ENCODE peak calls at places on chromosomes 12 and 14, in ten cellular contexts. O is BE2C, H is colonic mucosa, W is mammary epithelial cell, A is endodermal cell, B is MM.1S, X is IMR-90, T is stomach, L is heart right ventricle, S is right atrium auricular region. G is an unnamed sample. For H3K27me3, the result is how much of the 10 kb centered on the place peaks cover.

GRCh38 chr12:6376079-6376941 is 947 bp upstream of the SCNN1A start:
- DNase-seq in O (no peak), H (peak), W (peak), A (peak), B (no peak), X (peak), T (peak), L (no peak), S (peak), G (peak)

GRCh38 chr14:52031781-52032180 is 37.1 kb downstream of the NID2 start:
- DNase-seq in O (no peak), H (no peak), W (peak), A (no peak), B (no peak), X (peak), T (no peak), L (peak), S (no peak), G (no peak)

GRCh38 chr12:6067152-6067916 is 57.1 kb downstream of the VWF start:
- DNase-seq in O (peak), H (no peak), W (no peak), A (peak), B (no peak), X (peak), T (peak), L (peak), S (peak), G (no peak)

GRCh38 chr14:76786556-76786955 is 25.3 kb downstream of the VASH1 start:
- DNase-seq in O (no peak), H (no peak), W (no peak), A (no peak), B (no peak), X (no peak), T (no peak), L (no peak), S (no peak), G (no peak)

GRCh38 chr14:37985826-37986470 is 221.8 kb upstream of the SSTR1 start:
- DNase-seq in O (peak), H (peak), W (no peak), A (peak), B (peak), X (peak), T (peak), L (peak), S (no peak), G (peak)

GRCh38 chr12:3129301-3130052 is 52.3 kb downstream of the TSPAN9 start:
- DNase-seq in O (no peak), H (no peak), W (peak), A (no peak), B (peak), X (peak), T (no peak), L (no peak), S (no peak), G (no peak)

GRCh38 chr14:89428556-89429196 is 11.6 kb upstream of the FOXN3 start:
- DNase-seq in O (no peak), H (no peak), W (peak), A (peak), B (no peak), X (peak), T (no peak), L (no peak), S (no peak), G (no peak)

GRCh38 chr14:57009585-57010515 is 199.6 kb upstream of the OTX2 start:
- DNase-seq in O (no peak), H (no peak), W (peak), A (no peak), B (no peak), X (no peak), T (no peak), L (no peak), S (no peak), G (no peak)

GRCh38 chr14:101965145-101965531 is 765 bp downstream of the DYNC1H1 start:
- DNase-seq in O (peak), H (peak), W (peak), A (peak), B (peak), X (peak), T (peak), L (peak), S (peak), G (peak)

GRCh38 chr12:119729871-119730270 is 61.9 kb downstream of the PRKAB1 start:
- DNase-seq in O (no peak), H (no peak), W (no peak), A (no peak), B (no peak), X (no peak), T (no peak), L (no peak), S (no peak), G (no peak)

GRCh38 chr12:2198088-2198501 is 145.3 kb downstream of the CACNA1C start:
- DNase-seq in O (no peak), H (no peak), W (peak), A (peak), B (no peak), X (peak), T (no peak), L (peak), S (no peak), G (no peak)

GRCh38 chr12:118850244-118850825 is 131.0 kb upstream of the SRRM4 start:
- DNase-seq in O (peak), H (no peak), W (no peak), A (peak), B (no peak), X (no peak), T (no peak), L (no peak), S (no peak), G (peak)

GRCh38 chr12:69298947-69299346 is 49.2 kb upstream of the LYZ start:
- DNase-seq in O (no peak), H (no peak), W (peak), A (no peak), B (no peak), X (no peak), T (no peak), L (no peak), S (no peak), G (no peak)

GRCh38 chr14:67265131-67265530 is 23.9 kb downstream of the PALS1 start:
- DNase-seq in O (no peak), H (no peak), W (no peak), A (no peak), B (no peak), X (peak), T (no peak), L (no peak), S (no peak), G (no peak)

GRCh38 chr14:92397140-92397815 is 74.3 kb downstream of the SLC24A4 start:
- DNase-seq in O (no peak), H (no peak), W (peak), A (no peak), B (no peak), X (peak), T (no peak), L (no peak), S (no peak), G (no peak)

GRCh38 chr12:113299619-113300237 is 35.2 kb downstream of the SLC8B1 start:
- DNase-seq in O (peak), H (peak), W (peak), A (peak), B (no peak), X (peak), T (peak), L (peak), S (peak), G (peak)

GRCh38 chr12:53430116-53430515 is 6.5 kb downstream of the AMHR2 start:
- DNase-seq in O (no peak), H (no peak), W (no peak), A (no peak), B (no peak), X (no peak), T (no peak), L (no peak), S (no peak), G (no peak)

GRCh38 chr12:111173391-111174282 is 195.3 kb downstream of the PHETA1 start:
- DNase-seq in O (no peak), H (no peak), W (no peak), A (no peak), B (no peak), X (no peak), T (no peak), L (no peak), S (no peak), G (no peak)
- H3K27me3 ChIP-seq in O (under half), H (under half), W (under half), A (under half), B (under half), X (under half), T (under half), L (under half), S (under half), G (under half)

GRCh38 chr12:127355061-127355820 is 911.7 kb upstream of the TMEM132C start:
- DNase-seq in O (no peak), H (no peak), W (peak), A (peak), B (peak), X (no peak), T (no peak), L (no peak), S (no peak), G (no peak)
- TF ChIP-seq CTCF in O (no peak), H (no peak), W (peak), A (peak), B (peak), X (no peak), T (no peak), L (no peak), S (no peak), G (peak)

GRCh38 chr12:27969901-27970390 is 2.6 kb downstream of the PTHLH start:
- DNase-seq in O (peak), H (peak), W (peak), A (peak), B (peak), X (peak), T (peak), L (peak), S (no peak), G (peak)
- H3K27me3 ChIP-seq in O (half or more), H (half or more), W (under half), A (half or more), B (under half), X (under half), T (under half), L (half or more), S (under half), G (half or more)

GRCh38 chr14:105013150-105013787 is 7.6 kb downstream of the CDCA4 start:
- DNase-seq in O (peak), H (no peak), W (no peak), A (no peak), B (no peak), X (peak), T (no peak), L (peak), S (no peak), G (no peak)

GRCh38 chr14:105011312-105011990 is 9.4 kb downstream of the CDCA4 start:
- DNase-seq in O (no peak), H (no peak), W (no peak), A (no peak), B (no peak), X (no peak), T (no peak), L (no peak), S (no peak), G (no peak)

GRCh38 chr14:105014032-105014431 is 6.9 kb downstream of the CDCA4 start:
- DNase-seq in O (no peak), H (no peak), W (no peak), A (no peak), B (no peak), X (no peak), T (no peak), L (no peak), S (no peak), G (no peak)

GRCh38 chr14:105010891-105011291 is 10.0 kb downstream of the CDCA4 start:
- DNase-seq in O (peak), H (no peak), W (no peak), A (no peak), B (no peak), X (no peak), T (no peak), L (no peak), S (no peak), G (peak)

GRCh38 chr14:105012171-105012985 is 8.5 kb downstream of the CDCA4 start:
- DNase-seq in O (peak), H (no peak), W (no peak), A (no peak), B (no peak), X (no peak), T (peak), L (no peak), S (no peak), G (peak)
- TF ChIP-seq CTCF in O (peak), H (peak), W (peak), A (no peak), B (no peak), X (peak), T (peak), L (peak), S (peak), G (peak)

GRCh38 chr12:106588771-106589170 is 6.0 kb downstream of the RFX4 start:
- DNase-seq in O (no peak), H (no peak), W (no peak), A (no peak), B (no peak), X (no peak), T (no peak), L (no peak), S (no peak), G (no peak)
- H3K27me3 ChIP-seq in O (half or more), H (half or more), W (under half), A (half or more), B (half or more), X (half or more), T (half or more), L (half or more), S (under half), G (half or more)

DNA sequence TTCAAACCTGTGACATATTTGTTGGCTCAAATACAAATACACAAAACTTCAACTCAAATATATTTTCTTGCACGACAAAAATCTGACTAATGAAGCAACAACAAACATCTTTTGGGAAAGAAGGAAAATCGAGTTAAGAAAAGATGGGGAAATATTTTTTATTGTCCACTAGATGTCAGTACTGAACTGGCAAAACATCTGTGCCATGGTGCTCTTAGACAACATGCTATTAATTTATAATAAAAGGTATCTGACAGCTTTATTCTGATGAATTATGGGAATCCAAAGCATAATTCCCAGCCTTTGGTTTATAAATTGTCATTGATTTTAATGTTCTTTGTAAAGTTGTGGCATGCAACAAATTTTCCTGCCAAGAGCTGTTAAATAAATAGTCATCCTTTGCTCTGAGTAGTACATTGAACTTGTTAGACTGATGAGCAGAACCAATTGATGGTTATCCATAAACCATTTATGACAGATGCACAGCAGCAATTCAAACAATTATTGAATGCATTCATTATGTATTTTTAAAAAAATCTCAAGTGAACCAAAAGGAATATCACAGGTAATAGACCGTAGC is 231.2 kb downstream of the ETNK1 start:
- DNase-seq in O (no peak), H (no peak), W (peak), A (no peak), B (peak), X (peak), T (no peak), L (no peak), S (no peak), G (no peak)
- TF ChIP-seq CTCF in O (peak), H (peak), W (peak), A (peak), B (peak), X (peak), T (peak), L (peak), S (peak), G (peak)